ENCODE peak calls at places on chromosome 17, in six cellular contexts. K, I, T, Z, P and R are unnamed samples.
A peak's percentile ranks its signal among the peaks of the same experiment; 100 is the strongest.

GRCh38 chr17:64747938-64748540 is 85.9 kb upstream of the SMURF2 start:
- DNase-seq in Z (no peak), K (no peak), I (peak; percentile 84), P (no peak), T (no peak), R (no peak)

GRCh38 chr17:8844229-8845218 is 22.9 kb downstream of the PIK3R6 start:
- DNase-seq in I (no peak), P (no peak), T (no peak), Z (no peak), K (peak; percentile 3), R (no peak)

GRCh38 chr17:9729735-9730420 is 61.5 kb downstream of the DHRS7C start:
- DNase-seq in T (no peak), K (no peak), I (no peak), P (no peak), Z (no peak), R (no peak)

GRCh38 chr17:80925668-80926067 is 66.0 kb upstream of the CHMP6 start:
- DNase-seq in Z (no peak), P (no peak), T (peak; percentile 12), I (no peak), K (peak; percentile 52), R (no peak)

GRCh38 chr17:8828517-8828875 is 29.3 kb upstream of the MFSD6L start:
- DNase-seq in K (no peak), P (peak; percentile 75), T (no peak), Z (no peak), I (no peak), R (no peak)

GRCh38 chr17:82346342-82347300 is 12.4 kb upstream of the TEX19 start:
- DNase-seq in T (no peak), P (no peak), K (no peak), I (no peak), Z (no peak), R (no peak)

GRCh38 chr17:48663134-48663924 is 37.2 kb upstream of the HOXB9 start:
- DNase-seq in T (no peak), Z (no peak), P (peak; percentile 13), I (no peak), K (no peak), R (no peak)

GRCh38 chr17:78724544-78724943 is 57.5 kb downstream of the CYTH1 start:
- DNase-seq in Z (no peak), K (no peak), T (peak; percentile 56), I (no peak), P (peak; percentile 87), R (no peak)

GRCh38 chr17:7221281-7222092 is 1.7 kb downstream of the ACADVL start:
- DNase-seq in I (no peak), K (peak; percentile 63), P (no peak), T (no peak), Z (peak; percentile 26), R (no peak)

GRCh38 chr17:13074026-13074425 is 56.2 kb upstream of the ELAC2 start:
- DNase-seq in P (peak; percentile 70), T (no peak), I (peak; percentile 10), Z (no peak), K (no peak), R (no peak)

GRCh38 chr17:78475211-78475610 is 96.8 kb downstream of the PGS1 start:
- DNase-seq in K (no peak), P (no peak), Z (no peak), T (no peak), I (no peak), R (no peak)

GRCh38 chr17:40452074-40452787 is 9.0 kb downstream of the IGFBP4 start:
- DNase-seq in Z (no peak), P (no peak), K (no peak), I (peak; percentile 93), T (peak; percentile 57), R (peak; percentile 78)

GRCh38 chr17:82105882-82106696 is 8.1 kb upstream of the FASN start:
- DNase-seq in K (peak; percentile 73), Z (peak; percentile 95), I (peak; percentile 58), T (peak; percentile 67), P (peak; percentile 85), R (no peak)

GRCh38 chr17:781920-782731 is at the start of the genes GLOD4 and MRM3:
- DNase-seq in K (peak; percentile 96), Z (peak; percentile 92), T (peak; percentile 95), P (peak; percentile 99), I (peak; percentile 92), R (peak; percentile 95)

GRCh38 chr17:67754001-67754400 is 36.3 kb downstream of the NOL11 start:
- DNase-seq in T (no peak), I (no peak), Z (no peak), K (no peak), P (peak; percentile 36), R (no peak)

GRCh38 chr17:3937359-3937758 is 21.1 kb upstream of the P2RX1 start:
- DNase-seq in K (no peak), Z (no peak), P (no peak), T (no peak), I (no peak), R (no peak)

GRCh38 chr17:1673041-1673790 is 11.5 kb downstream of the PRPF8 start:
- DNase-seq in Z (no peak), T (no peak), I (no peak), K (peak; percentile 67), P (no peak), R (no peak)

GRCh38 chr17:79802736-79803420 is 6.0 kb upstream of the CBX8 start:
- DNase-seq in P (no peak), K (no peak), T (no peak), Z (peak; percentile 77), I (no peak), R (no peak)

GRCh38 chr17:36482611-36483504 is 3.6 kb upstream of the ZNHIT3 start:
- DNase-seq in P (peak; percentile 96), T (peak; percentile 87), K (peak; percentile 93), Z (peak; percentile 96), I (peak; percentile 87), R (peak; percentile 73)

GRCh38 chr17:55237268-55237667 is 27.5 kb upstream of the HLF start:
- DNase-seq in T (no peak), I (peak; percentile 18), K (no peak), Z (no peak), P (no peak), R (no peak)

GRCh38 chr17:48625502-48626201 is 506 bp downstream of the HOXB9 start:
- DNase-seq in P (no peak), T (no peak), Z (peak; percentile 75), I (no peak), K (no peak), R (no peak)

GRCh38 chr17:71032746-71033273 is 863.5 kb downstream of the KCNJ2 start:
- DNase-seq in I (no peak), Z (peak; percentile 95), P (no peak), T (no peak), K (no peak), R (no peak)

GRCh38 chr17:9244066-9245052 is 223.0 kb downstream of the NTN1 start:
- DNase-seq in P (no peak), Z (no peak), T (no peak), I (peak; percentile 45), K (peak; percentile 91), R (peak; percentile 92)

GRCh38 chr17:40362696-40363479 is 1.6 kb downstream of the GJD3 start:
- DNase-seq in K (peak; percentile 79), I (peak; percentile 80), T (peak; percentile 73), P (peak; percentile 94), Z (peak; percentile 95), R (no peak)

GRCh38 chr17:59963738-59964454 is 644 bp downstream of the RNFT1 start:
- DNase-seq in I (peak; percentile 58), T (peak; percentile 50), P (no peak), Z (no peak), K (peak; percentile 73), R (peak; percentile 53)

GRCh38 chr17:5676012-5676411 is 91.7 kb upstream of the NLRP1 start:
- DNase-seq in P (no peak), K (no peak), T (no peak), I (no peak), Z (no peak), R (no peak)

GRCh38 chr17:5669191-5669590 is 84.9 kb upstream of the NLRP1 start:
- DNase-seq in P (peak; percentile 43), I (no peak), T (no peak), Z (no peak), K (no peak), R (peak; percentile 49)

GRCh38 chr17:5672815-5673430 is 88.6 kb upstream of the NLRP1 start:
- DNase-seq in P (no peak), T (no peak), K (no peak), I (no peak), Z (no peak), R (no peak)

GRCh38 chr17:5668557-5669138 is 84.3 kb upstream of the NLRP1 start:
- DNase-seq in T (no peak), P (no peak), I (no peak), Z (no peak), K (no peak), R (peak; percentile 6)

DNA sequence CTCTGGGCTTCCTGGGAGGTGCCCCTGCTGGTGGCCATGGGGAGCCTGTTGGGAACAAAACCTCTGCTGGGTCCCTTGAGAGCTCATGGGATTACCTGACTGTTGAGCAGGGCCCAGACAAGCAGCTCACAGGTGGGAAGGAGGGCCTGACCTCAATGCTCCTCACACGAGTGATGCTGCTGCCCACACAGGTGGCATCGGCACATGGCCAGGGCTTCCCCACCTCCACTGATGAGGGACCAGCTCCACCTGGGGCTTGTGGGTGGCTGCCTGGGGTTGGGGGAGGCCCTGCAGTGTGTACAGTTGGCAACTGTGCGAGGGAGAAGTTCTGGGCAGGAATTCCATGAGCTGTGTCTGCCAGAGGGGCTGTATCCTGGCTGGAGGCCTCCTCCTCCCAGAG is 87.8 kb upstream of the NLRP1 start:
- DNase-seq in I (no peak), Z (no peak), K (no peak), P (no peak), T (no peak), R (peak; percentile 56)
- TF ChIP-seq CTCF in I (no peak), Z (no peak), K (no peak), P (no peak), T (no peak), R (no peak)

DNA sequence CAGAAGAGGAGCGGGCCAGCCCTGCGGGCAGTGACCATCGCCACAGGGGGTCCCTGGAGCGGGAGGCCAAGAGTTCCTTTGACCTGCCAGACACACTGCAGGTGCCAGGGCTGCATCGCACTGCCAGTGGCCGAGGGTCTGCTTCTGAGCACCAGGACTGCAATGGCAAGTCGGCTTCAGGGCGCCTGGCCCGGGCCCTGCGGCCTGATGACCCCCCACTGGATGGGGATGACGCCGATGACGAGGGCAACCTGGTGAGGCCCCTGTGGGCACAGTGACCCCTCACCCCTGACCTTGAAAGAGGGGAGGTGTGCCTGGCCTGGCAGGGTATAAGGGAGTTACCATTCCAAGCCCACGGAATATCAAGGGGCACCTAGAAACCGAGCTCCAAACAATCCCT is 35.1 kb upstream of the ABCC3 start:
- DNase-seq in T (no peak), Z (no peak), I (no peak), P (no peak), K (no peak), R (no peak)
- TF ChIP-seq CTCF in T (no peak), Z (no peak), I (no peak), P (no peak), K (no peak), R (no peak)

DNA sequence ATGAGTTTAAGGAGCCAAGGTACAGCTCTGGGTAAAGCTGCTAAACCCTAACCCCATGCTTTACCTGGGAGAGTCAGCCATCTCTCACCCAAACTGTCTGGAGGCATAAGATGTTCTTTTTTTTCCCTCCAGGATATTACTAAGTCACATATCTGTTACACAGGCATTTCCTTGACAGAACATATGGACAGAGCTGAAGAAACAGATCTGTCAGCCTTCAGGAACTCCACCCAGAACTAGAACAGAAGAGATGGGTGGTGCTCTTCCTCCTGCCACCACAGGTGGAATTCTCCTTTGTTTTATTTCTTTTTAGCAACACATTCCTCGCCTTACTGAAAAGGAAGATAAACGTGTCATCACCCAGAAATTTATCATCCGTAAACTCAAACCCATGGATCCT is 8.7 kb downstream of the MYCBPAP start:
- DNase-seq in P (no peak), K (no peak), T (no peak), Z (no peak), I (no peak), R (no peak)
- TF ChIP-seq CTCF in P (no peak), K (no peak), T (no peak), Z (no peak), I (no peak), R (no peak)

GRCh38 chr17:32944248-32945020 is 16.5 kb downstream of the TMEM98 start:
- DNase-seq in K (no peak), Z (no peak), I (no peak), P (no peak), T (no peak), R (no peak)
- TF ChIP-seq CTCF in K (no peak), Z (peak; percentile 15), I (no peak), P (no peak), T (no peak), R (no peak)